ENCODE peak calls at places on chromosomes 6 and 20, in four cellular contexts. J is NCI-H1092 treated with DMSO at 0.1 percent for 48 hours, U is iPS-NIHi11, T is C1 segment of cervical spinal cord. Y is an unnamed sample.

GRCh38 chr6:156169361-156169760 is 607.8 kb upstream of the ARID1B start:
- DNase-seq in U (no peak), T (no peak), J (no peak), Y (no peak)

GRCh38 chr6:150025201-150025917 is at the start of gene RAET1L:
- DNase-seq in U (peak; percentile 46), T (no peak), J (no peak), Y (no peak)

GRCh38 chr20:8272758-8273157 is 140.7 kb downstream of the PLCB1 start:
- DNase-seq in U (no peak), T (no peak), J (no peak), Y (no peak)

GRCh38 chr6:167550936-167551633 is 226.2 kb downstream of the TTLL2 start:
- DNase-seq in U (no peak), T (peak; percentile 56), J (peak; percentile 91), Y (peak; percentile 95)

GRCh38 chr6:139748353-139749146 is 374.1 kb upstream of the CITED2 start:
- DNase-seq in J (no peak), U (no peak), T (no peak), Y (no peak)

GRCh38 chr20:52978851-52979250 is 6.7 kb downstream of the TSHZ2 start:
- DNase-seq in T (no peak), J (no peak), U (no peak), Y (no peak)

GRCh38 chr6:13573669-13574110 is 711 bp upstream of the SIRT5 start:
- DNase-seq in U (peak; percentile 34), J (no peak), T (peak; percentile 47), Y (peak; percentile 36)

GRCh38 chr6:99334526-99335127 is 14.8 kb downstream of the FAXC start:
- DNase-seq in T (no peak), U (peak; percentile 62), J (peak; percentile 18), Y (no peak)

GRCh38 chr6:167116109-167116837 is 6.6 kb upstream of the CCR6 start:
- DNase-seq in U (no peak), J (peak; percentile 30), T (no peak), Y (no peak)

GRCh38 chr20:38932457-38933120 is 6.4 kb downstream of the FAM83D start:
- DNase-seq in U (no peak), T (no peak), J (no peak), Y (no peak)

GRCh38 chr6:136784271-136784664 is 8.0 kb downstream of the MAP3K5 start:
- DNase-seq in U (no peak), J (no peak), T (no peak), Y (no peak)

GRCh38 chr6:153729189-153729588 is 309.9 kb upstream of the OPRM1 start:
- DNase-seq in T (no peak), J (no peak), U (no peak), Y (no peak)

GRCh38 chr6:158040804-158041347 is 59.2 kb downstream of the SYNJ2 start:
- DNase-seq in J (no peak), U (no peak), T (no peak), Y (no peak)

GRCh38 chr20:63501818-63502670 is 3.2 kb upstream of the EEF1A2 start:
- DNase-seq in T (no peak), U (peak; percentile 89), J (peak; percentile 83), Y (peak; percentile 81)

GRCh38 chr6:13373919-13374318 is 45.6 kb upstream of the TBC1D7 start:
- DNase-seq in T (no peak), U (no peak), J (no peak), Y (no peak)

GRCh38 chr20:61252601-61253263 is 671 bp downstream of the CDH4 start:
- DNase-seq in T (no peak), J (no peak), U (peak; percentile 53), Y (no peak)

GRCh38 chr6:29529956-29530355 is 29.6 kb downstream of the UBD start:
- DNase-seq in J (no peak), T (no peak), U (no peak), Y (no peak)

GRCh38 chr6:140082867-140083297 is 708.4 kb upstream of the CITED2 start:
- DNase-seq in J (no peak), U (no peak), T (no peak), Y (no peak)

GRCh38 chr6:43936476-43936875 is 166.5 kb downstream of the VEGFA start:
- DNase-seq in J (no peak), T (no peak), U (no peak), Y (no peak)

GRCh38 chr6:133547136-133547535 is 306.0 kb downstream of the EYA4 start:
- DNase-seq in U (no peak), T (no peak), J (no peak), Y (no peak)

GRCh38 chr6:119294984-119295383 is 54.6 kb downstream of the MAN1A1 start:
- DNase-seq in T (no peak), J (no peak), U (no peak), Y (no peak)

GRCh38 chr6:3841711-3842565 is 7.2 kb upstream of the FAM50B start:
- DNase-seq in T (no peak), U (no peak), J (no peak), Y (no peak)

GRCh38 chr6:145490068-145490467 is 245.3 kb downstream of the EPM2A start:
- DNase-seq in J (no peak), T (no peak), U (no peak), Y (no peak)

GRCh38 chr20:4060054-4060795 is 44.9 kb upstream of the RNF24 start:
- DNase-seq in T (no peak), U (no peak), J (no peak), Y (peak; percentile 87)

GRCh38 chr20:13819885-13820645 is 35.2 kb downstream of the NDUFAF5 start:
- DNase-seq in T (no peak), U (peak; percentile 67), J (peak; percentile 71), Y (no peak)

GRCh38 chr6:40962241-40962640 is 76.8 kb downstream of the UNC5CL start:
- DNase-seq in U (peak; percentile 42), J (no peak), T (no peak), Y (no peak)